ENCODE peak calls at places on chromosomes 16 and 17, in eight cellular contexts. One of them, this sample, is unnamed.

GRCh38 chr17:1553354-1554266 is 9.0 kb downstream of the PITPNA start:
- DNase-seq in uterus: no peak
- DNase-seq in cardiac muscle cell: peak; percentile 80
- DNase-seq in IMR-90: no peak
- DNase-seq in fibroblast of lung: no peak
- DNase-seq in hepatocyte: no peak
- DNase-seq in endodermal cell: no peak
- DNase-seq in dorsolateral prefrontal cortex: no peak
- DNase-seq in this sample: no peak

GRCh38 chr16:24610421-24610765 is 71.0 kb downstream of the RBBP6 start:
- DNase-seq in uterus: peak; percentile 42
- DNase-seq in cardiac muscle cell: peak; percentile 44
- DNase-seq in IMR-90: peak; percentile 1
- DNase-seq in fibroblast of lung: peak; percentile 28
- DNase-seq in hepatocyte: peak; percentile 32
- DNase-seq in endodermal cell: peak; percentile 79
- DNase-seq in dorsolateral prefrontal cortex: peak; percentile 67
- DNase-seq in this sample: peak; percentile 31

GRCh38 chr17:36213695-36214094 is 2.8 kb downstream of the CCL4L2 start:
- DNase-seq in uterus: no peak
- DNase-seq in cardiac muscle cell: no peak
- DNase-seq in IMR-90: no peak
- DNase-seq in fibroblast of lung: no peak
- DNase-seq in hepatocyte: no peak
- DNase-seq in endodermal cell: peak; percentile 41
- DNase-seq in dorsolateral prefrontal cortex: no peak
- DNase-seq in this sample: no peak

GRCh38 chr17:27352481-27353460 is 58.9 kb downstream of the WSB1 start:
- DNase-seq in uterus: no peak
- DNase-seq in cardiac muscle cell: no peak
- DNase-seq in IMR-90: peak; percentile 24
- DNase-seq in fibroblast of lung: peak; percentile 54
- DNase-seq in hepatocyte: no peak
- DNase-seq in endodermal cell: peak; percentile 67
- DNase-seq in dorsolateral prefrontal cortex: no peak
- DNase-seq in this sample: peak; percentile 46

GRCh38 chr16:11833951-11834695 is 17.2 kb downstream of the RSL1D1 start:
- DNase-seq in uterus: no peak
- DNase-seq in cardiac muscle cell: no peak
- DNase-seq in IMR-90: peak; percentile 90
- DNase-seq in fibroblast of lung: peak; percentile 92
- DNase-seq in hepatocyte: peak; percentile 44
- DNase-seq in endodermal cell: no peak
- DNase-seq in dorsolateral prefrontal cortex: no peak
- DNase-seq in this sample: peak; percentile 88

GRCh38 chr16:65781363-65781762 is 585.1 kb upstream of the CDH5 start:
- DNase-seq in uterus: no peak
- DNase-seq in cardiac muscle cell: no peak
- DNase-seq in IMR-90: peak; percentile 4
- DNase-seq in fibroblast of lung: no peak
- DNase-seq in hepatocyte: peak; percentile 30
- DNase-seq in endodermal cell: no peak
- DNase-seq in dorsolateral prefrontal cortex: no peak
- DNase-seq in this sample: no peak

GRCh38 chr17:15462962-15463361 is 4.5 kb downstream of the CDRT4 start:
- DNase-seq in uterus: no peak
- DNase-seq in cardiac muscle cell: no peak
- DNase-seq in IMR-90: peak; percentile 77
- DNase-seq in fibroblast of lung: no peak
- DNase-seq in hepatocyte: no peak
- DNase-seq in endodermal cell: no peak
- DNase-seq in dorsolateral prefrontal cortex: no peak
- DNase-seq in this sample: no peak

GRCh38 chr16:106623-107324 is 28.7 kb downstream of the MPG start:
- DNase-seq in uterus: no peak
- DNase-seq in cardiac muscle cell: peak; percentile 86
- DNase-seq in IMR-90: peak; percentile 84
- DNase-seq in fibroblast of lung: peak; percentile 88
- DNase-seq in hepatocyte: peak; percentile 89
- DNase-seq in endodermal cell: peak; percentile 79
- DNase-seq in dorsolateral prefrontal cortex: peak; percentile 75
- DNase-seq in this sample: peak; percentile 90

GRCh38 chr16:4385789-4386451 is 14.3 kb downstream of the VASN start:
- DNase-seq in uterus: no peak
- DNase-seq in cardiac muscle cell: no peak
- DNase-seq in IMR-90: no peak
- DNase-seq in fibroblast of lung: no peak
- DNase-seq in hepatocyte: no peak
- DNase-seq in endodermal cell: peak; percentile 33
- DNase-seq in dorsolateral prefrontal cortex: no peak
- DNase-seq in this sample: no peak

GRCh38 chr17:80071116-80071980 is 30.0 kb upstream of the GAA start:
- DNase-seq in uterus: peak; percentile 78
- DNase-seq in cardiac muscle cell: no peak
- DNase-seq in IMR-90: peak; percentile 40
- DNase-seq in fibroblast of lung: peak; percentile 56
- DNase-seq in hepatocyte: no peak
- DNase-seq in endodermal cell: no peak
- DNase-seq in dorsolateral prefrontal cortex: peak; percentile 64
- DNase-seq in this sample: peak; percentile 69

GRCh38 chr16:12171206-12171605 is 194.7 kb downstream of the SNX29 start:
- DNase-seq in uterus: no peak
- DNase-seq in cardiac muscle cell: no peak
- DNase-seq in IMR-90: peak; percentile 81
- DNase-seq in fibroblast of lung: no peak
- DNase-seq in hepatocyte: no peak
- DNase-seq in endodermal cell: no peak
- DNase-seq in dorsolateral prefrontal cortex: no peak
- DNase-seq in this sample: no peak

GRCh38 chr17:77735341-77736206 is 222.9 kb upstream of the TNRC6C start:
- DNase-seq in uterus: peak; percentile 70
- DNase-seq in cardiac muscle cell: peak; percentile 42
- DNase-seq in IMR-90: no peak
- DNase-seq in fibroblast of lung: peak; percentile 73
- DNase-seq in hepatocyte: peak; percentile 72
- DNase-seq in endodermal cell: peak; percentile 83
- DNase-seq in dorsolateral prefrontal cortex: peak; percentile 71
- DNase-seq in this sample: peak; percentile 8

GRCh38 chr17:73308017-73308823 is 3.6 kb downstream of the CDC42EP4 start:
- DNase-seq in uterus: peak; percentile 92
- DNase-seq in cardiac muscle cell: peak; percentile 27
- DNase-seq in IMR-90: peak; percentile 93
- DNase-seq in fibroblast of lung: peak; percentile 95
- DNase-seq in hepatocyte: peak; percentile 93
- DNase-seq in endodermal cell: peak; percentile 55
- DNase-seq in dorsolateral prefrontal cortex: no peak
- DNase-seq in this sample: peak; percentile 98

GRCh38 chr17:55348749-55349354 is 72.8 kb downstream of the MMD start:
- DNase-seq in uterus: peak; percentile 44
- DNase-seq in cardiac muscle cell: peak; percentile 75
- DNase-seq in IMR-90: peak; percentile 43
- DNase-seq in fibroblast of lung: peak; percentile 63
- DNase-seq in hepatocyte: peak; percentile 79
- DNase-seq in endodermal cell: peak; percentile 81
- DNase-seq in dorsolateral prefrontal cortex: peak; percentile 45
- DNase-seq in this sample: peak; percentile 65

GRCh38 chr16:57361384-57361783 is 2.8 kb downstream of the CCL22 start:
- DNase-seq in uterus: no peak
- DNase-seq in cardiac muscle cell: no peak
- DNase-seq in IMR-90: no peak
- DNase-seq in fibroblast of lung: no peak
- DNase-seq in hepatocyte: no peak
- DNase-seq in endodermal cell: no peak
- DNase-seq in dorsolateral prefrontal cortex: no peak
- DNase-seq in this sample: no peak

GRCh38 chr17:81403040-81403467 is 7.8 kb downstream of the BAHCC1 start:
- DNase-seq in uterus: no peak
- DNase-seq in cardiac muscle cell: peak; percentile 59
- DNase-seq in IMR-90: peak; percentile 46
- DNase-seq in fibroblast of lung: no peak
- DNase-seq in hepatocyte: no peak
- DNase-seq in endodermal cell: peak; percentile 85
- DNase-seq in dorsolateral prefrontal cortex: no peak
- DNase-seq in this sample: no peak

GRCh38 chr17:81405382-81406005 is 10.2 kb downstream of the BAHCC1 start:
- DNase-seq in uterus: peak; percentile 95
- DNase-seq in cardiac muscle cell: no peak
- DNase-seq in IMR-90: no peak
- DNase-seq in fibroblast of lung: peak; percentile 79
- DNase-seq in hepatocyte: peak; percentile 55
- DNase-seq in endodermal cell: no peak
- DNase-seq in dorsolateral prefrontal cortex: no peak
- DNase-seq in this sample: peak; percentile 96

GRCh38 chr17:81402530-81402941 is 7.3 kb downstream of the BAHCC1 start:
- DNase-seq in uterus: no peak
- DNase-seq in cardiac muscle cell: no peak
- DNase-seq in IMR-90: no peak
- DNase-seq in fibroblast of lung: no peak
- DNase-seq in hepatocyte: no peak
- DNase-seq in endodermal cell: no peak
- DNase-seq in dorsolateral prefrontal cortex: no peak
- DNase-seq in this sample: no peak

GRCh38 chr17:81404557-81405165 is 9.4 kb downstream of the BAHCC1 start:
- DNase-seq in uterus: no peak
- DNase-seq in cardiac muscle cell: peak; percentile 66
- DNase-seq in IMR-90: no peak
- DNase-seq in fibroblast of lung: no peak
- DNase-seq in hepatocyte: no peak
- DNase-seq in endodermal cell: no peak
- DNase-seq in dorsolateral prefrontal cortex: no peak
- DNase-seq in this sample: no peak

GRCh38 chr17:81403671-81404534 is 8.6 kb downstream of the BAHCC1 start:
- DNase-seq in uterus: peak; percentile 76
- DNase-seq in cardiac muscle cell: peak; percentile 50
- DNase-seq in IMR-90: no peak
- DNase-seq in fibroblast of lung: peak; percentile 68
- DNase-seq in hepatocyte: no peak
- DNase-seq in endodermal cell: no peak
- DNase-seq in dorsolateral prefrontal cortex: peak; percentile 53
- DNase-seq in this sample: no peak
- H3K4me3 ChIP-seq in uterus: peak overlapping the region; percentile 30
- H3K4me3 ChIP-seq in cardiac muscle cell: no peak overlapping the region
- H3K4me3 ChIP-seq in IMR-90: no peak overlapping the region
- H3K4me3 ChIP-seq in fibroblast of lung: peak overlapping the region; percentile 49
- H3K4me3 ChIP-seq in hepatocyte: no peak overlapping the region
- H3K4me3 ChIP-seq in endodermal cell: no peak overlapping the region
- H3K4me3 ChIP-seq in dorsolateral prefrontal cortex: no peak overlapping the region
- H3K4me3 ChIP-seq in this sample: no peak overlapping the region

GRCh38 chr17:42438600-42439567 is 15.8 kb upstream of the CAVIN1 start:
- DNase-seq in uterus: no peak
- DNase-seq in cardiac muscle cell: no peak
- DNase-seq in IMR-90: no peak
- DNase-seq in fibroblast of lung: no peak
- DNase-seq in hepatocyte: no peak
- DNase-seq in endodermal cell: peak; percentile 82
- DNase-seq in dorsolateral prefrontal cortex: no peak
- DNase-seq in this sample: peak; percentile 52
- TF ChIP-seq CTCF in uterus: peak; percentile 11
- TF ChIP-seq CTCF in cardiac muscle cell: peak; percentile 59
- TF ChIP-seq CTCF in IMR-90: peak; percentile 34
- TF ChIP-seq CTCF in fibroblast of lung: peak; percentile 47
- TF ChIP-seq CTCF in hepatocyte: peak; percentile 33
- TF ChIP-seq CTCF in endodermal cell: peak; percentile 75
- TF ChIP-seq CTCF in dorsolateral prefrontal cortex: no peak
- TF ChIP-seq CTCF in this sample: peak; percentile 50

DNA sequence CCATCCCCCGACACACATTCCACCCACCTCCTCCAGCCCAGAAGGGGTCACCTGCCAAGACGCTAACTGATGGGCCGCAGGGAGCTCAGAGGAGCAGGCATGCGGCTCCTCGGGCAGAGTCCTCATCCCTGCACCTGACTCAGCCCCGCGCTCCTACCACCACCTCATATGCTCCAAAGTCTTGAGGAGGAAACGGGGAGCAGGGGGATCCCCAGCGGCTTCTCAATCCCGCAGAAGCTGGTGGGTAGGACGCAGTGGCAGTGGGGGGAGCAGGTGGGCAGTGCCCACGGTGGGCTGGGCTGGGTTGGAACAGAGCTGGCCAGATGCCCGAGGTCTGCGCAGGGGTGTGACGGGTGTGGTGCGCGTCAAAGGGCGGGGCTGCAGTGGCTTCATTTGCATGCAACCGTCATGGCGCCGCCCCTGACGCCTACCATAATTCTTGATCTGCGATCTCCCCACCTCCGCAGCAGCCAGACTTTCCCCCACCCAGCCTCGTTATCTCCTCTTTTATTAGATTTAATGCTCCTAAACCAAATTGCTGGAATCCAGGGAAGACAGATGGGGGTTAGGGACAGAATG is 39.0 kb upstream of the EMP2 start:
- DNase-seq in uterus: no peak
- DNase-seq in cardiac muscle cell: no peak
- DNase-seq in IMR-90: no peak
- DNase-seq in fibroblast of lung: no peak
- DNase-seq in hepatocyte: no peak
- DNase-seq in endodermal cell: peak; percentile 86
- DNase-seq in dorsolateral prefrontal cortex: peak; percentile 23
- DNase-seq in this sample: no peak
- H3K4me3 ChIP-seq in uterus: no peak overlapping the region
- H3K4me3 ChIP-seq in cardiac muscle cell: no peak overlapping the region
- H3K4me3 ChIP-seq in IMR-90: no peak overlapping the region
- H3K4me3 ChIP-seq in fibroblast of lung: no peak overlapping the region
- H3K4me3 ChIP-seq in hepatocyte: no peak overlapping the region
- H3K4me3 ChIP-seq in endodermal cell: no peak overlapping the region
- H3K4me3 ChIP-seq in dorsolateral prefrontal cortex: no peak overlapping the region
- H3K4me3 ChIP-seq in this sample: no peak overlapping the region

GRCh38 chr16:75267631-75268264 is 16.3 kb upstream of the BCAR1 start:
- DNase-seq in uterus: no peak
- DNase-seq in cardiac muscle cell: peak; percentile 90
- DNase-seq in IMR-90: peak; percentile 53
- DNase-seq in fibroblast of lung: peak; percentile 56
- DNase-seq in hepatocyte: peak; percentile 85
- DNase-seq in endodermal cell: peak; percentile 76
- DNase-seq in dorsolateral prefrontal cortex: no peak
- DNase-seq in this sample: no peak

GRCh38 chr16:75266738-75267630 is 15.6 kb upstream of the BCAR1 start:
- DNase-seq in uterus: no peak
- DNase-seq in cardiac muscle cell: no peak
- DNase-seq in IMR-90: no peak
- DNase-seq in fibroblast of lung: no peak
- DNase-seq in hepatocyte: no peak
- DNase-seq in endodermal cell: no peak
- DNase-seq in dorsolateral prefrontal cortex: no peak
- DNase-seq in this sample: no peak

GRCh38 chr16:75264999-75265910 is 13.8 kb upstream of the BCAR1 start:
- DNase-seq in uterus: peak; percentile 53
- DNase-seq in cardiac muscle cell: no peak
- DNase-seq in IMR-90: no peak
- DNase-seq in fibroblast of lung: no peak
- DNase-seq in hepatocyte: peak; percentile 72
- DNase-seq in endodermal cell: peak; percentile 73
- DNase-seq in dorsolateral prefrontal cortex: no peak
- DNase-seq in this sample: no peak

GRCh38 chr16:75264531-75264998 is 13.1 kb upstream of the BCAR1 start:
- DNase-seq in uterus: no peak
- DNase-seq in cardiac muscle cell: no peak
- DNase-seq in IMR-90: peak; percentile 35
- DNase-seq in fibroblast of lung: peak; percentile 52
- DNase-seq in hepatocyte: peak; percentile 30
- DNase-seq in endodermal cell: no peak
- DNase-seq in dorsolateral prefrontal cortex: peak; percentile 84
- DNase-seq in this sample: peak; percentile 61

GRCh38 chr16:75265911-75266701 is 14.7 kb upstream of the BCAR1 start:
- DNase-seq in uterus: peak; percentile 84
- DNase-seq in cardiac muscle cell: peak; percentile 91
- DNase-seq in IMR-90: peak; percentile 47
- DNase-seq in fibroblast of lung: peak; percentile 75
- DNase-seq in hepatocyte: peak; percentile 90
- DNase-seq in endodermal cell: peak; percentile 96
- DNase-seq in dorsolateral prefrontal cortex: peak; percentile 83
- DNase-seq in this sample: peak; percentile 68
- TF ChIP-seq CTCF in uterus: no peak
- TF ChIP-seq CTCF in cardiac muscle cell: no peak
- TF ChIP-seq CTCF in IMR-90: peak; percentile 1
- TF ChIP-seq CTCF in fibroblast of lung: no peak
- TF ChIP-seq CTCF in hepatocyte: no peak
- TF ChIP-seq CTCF in endodermal cell: no peak
- TF ChIP-seq CTCF in dorsolateral prefrontal cortex: no peak
- TF ChIP-seq CTCF in this sample: no peak